ENCODE peak calls at places on chromosomes 5 and 9, in four cellular contexts. One of them, this sample, is unnamed.

GRCh38 chr5:59099270-59099994 is 516.6 kb downstream of the RAB3C start:
- DNase-seq in left cardiac atrium: no peak
- DNase-seq in glomerular endothelial cell: no peak
- DNase-seq in HuH-7.5: no peak
- DNase-seq in this sample: no peak

GRCh38 chr9:35829084-35829763 is at the start of gene TMEM8B:
- DNase-seq in left cardiac atrium: peak
- DNase-seq in glomerular endothelial cell: no peak
- DNase-seq in HuH-7.5: peak
- DNase-seq in this sample: peak

GRCh38 chr5:140556438-140556837 is 835 bp downstream of the SRA1 start:
- DNase-seq in left cardiac atrium: no peak
- DNase-seq in glomerular endothelial cell: no peak
- DNase-seq in HuH-7.5: no peak
- DNase-seq in this sample: no peak

GRCh38 chr9:110935829-110936228 is 102.4 kb downstream of the LPAR1 start:
- DNase-seq in left cardiac atrium: no peak
- DNase-seq in glomerular endothelial cell: no peak
- DNase-seq in HuH-7.5: no peak
- DNase-seq in this sample: no peak

GRCh38 chr5:77155179-77155839 is 55.2 kb upstream of the PDE8B start:
- DNase-seq in left cardiac atrium: no peak
- DNase-seq in glomerular endothelial cell: no peak
- DNase-seq in HuH-7.5: no peak
- DNase-seq in this sample: no peak

GRCh38 chr5:55176176-55176818 is 3.3 kb upstream of the CDC20B start:
- DNase-seq in left cardiac atrium: no peak
- DNase-seq in glomerular endothelial cell: no peak
- DNase-seq in HuH-7.5: peak
- DNase-seq in this sample: no peak

GRCh38 chr5:31459594-31459993 is 72.3 kb downstream of the DROSHA start:
- DNase-seq in left cardiac atrium: no peak
- DNase-seq in glomerular endothelial cell: no peak
- DNase-seq in HuH-7.5: no peak
- DNase-seq in this sample: no peak

GRCh38 chr5:176754376-176754942 is 55.9 kb upstream of the UNC5A start:
- DNase-seq in left cardiac atrium: no peak
- DNase-seq in glomerular endothelial cell: no peak
- DNase-seq in HuH-7.5: no peak
- DNase-seq in this sample: no peak

GRCh38 chr5:81629986-81630385 is 120.9 kb downstream of the SSBP2 start:
- DNase-seq in left cardiac atrium: no peak
- DNase-seq in glomerular endothelial cell: no peak
- DNase-seq in HuH-7.5: no peak
- DNase-seq in this sample: no peak

GRCh38 chr5:33441241-33441844 is 578 bp downstream of the TARS1 start:
- DNase-seq in left cardiac atrium: no peak
- DNase-seq in glomerular endothelial cell: no peak
- DNase-seq in HuH-7.5: peak
- DNase-seq in this sample: no peak

GRCh38 chr5:159330131-159330530 is at the start of gene IL12B:
- DNase-seq in left cardiac atrium: no peak
- DNase-seq in glomerular endothelial cell: no peak
- DNase-seq in HuH-7.5: no peak
- DNase-seq in this sample: no peak